ENCODE peak calls at places on chromosome 10, in five cellular contexts. One of them, this sample, is unnamed.

GRCh38 chr10:73044378-73045285 is 52.0 kb downstream of the P4HA1 start:
- DNase-seq in epithelial cell of esophagus: peak
- DNase-seq in cardiac muscle cell: peak
- DNase-seq in endothelial cell: no peak
- DNase-seq in GM13977: no peak
- DNase-seq in this sample: peak

GRCh38 chr10:24360286-24361127 is 151.6 kb downstream of the KIAA1217 start:
- DNase-seq in epithelial cell of esophagus: peak
- DNase-seq in cardiac muscle cell: peak
- DNase-seq in endothelial cell: peak
- DNase-seq in GM13977: peak
- DNase-seq in this sample: peak

GRCh38 chr10:86522385-86522855 is 828 bp upstream of the WAPL start:
- DNase-seq in epithelial cell of esophagus: peak
- DNase-seq in cardiac muscle cell: no peak
- DNase-seq in endothelial cell: no peak
- DNase-seq in GM13977: no peak
- DNase-seq in this sample: peak

GRCh38 chr10:66834802-66835201 is 91.0 kb upstream of the LRRTM3 start:
- DNase-seq in epithelial cell of esophagus: peak
- DNase-seq in cardiac muscle cell: no peak
- DNase-seq in endothelial cell: no peak
- DNase-seq in GM13977: no peak
- DNase-seq in this sample: no peak

GRCh38 chr10:105844653-105845052 is 1203.6 kb downstream of the SORCS3 start:
- DNase-seq in epithelial cell of esophagus: no peak
- DNase-seq in cardiac muscle cell: no peak
- DNase-seq in endothelial cell: no peak
- DNase-seq in GM13977: no peak
- DNase-seq in this sample: no peak

GRCh38 chr10:107141539-107142061 is 22.9 kb downstream of the SORCS1 start:
- DNase-seq in epithelial cell of esophagus: no peak
- DNase-seq in cardiac muscle cell: no peak
- DNase-seq in endothelial cell: no peak
- DNase-seq in GM13977: no peak
- DNase-seq in this sample: no peak

GRCh38 chr10:63542835-63543575 is 21.8 kb downstream of the REEP3 start:
- DNase-seq in epithelial cell of esophagus: peak
- DNase-seq in cardiac muscle cell: peak
- DNase-seq in endothelial cell: no peak
- DNase-seq in GM13977: no peak
- DNase-seq in this sample: peak

GRCh38 chr10:96496281-96496925 is 17.3 kb downstream of the TLL2 start:
- DNase-seq in epithelial cell of esophagus: peak
- DNase-seq in cardiac muscle cell: peak
- DNase-seq in endothelial cell: peak
- DNase-seq in GM13977: no peak
- DNase-seq in this sample: peak

GRCh38 chr10:64215088-64215487 is 693.9 kb downstream of the REEP3 start:
- DNase-seq in epithelial cell of esophagus: no peak
- DNase-seq in cardiac muscle cell: no peak
- DNase-seq in endothelial cell: no peak
- DNase-seq in GM13977: no peak
- DNase-seq in this sample: no peak

GRCh38 chr10:35642793-35643114 is 658 bp upstream of the FZD8 start:
- DNase-seq in epithelial cell of esophagus: no peak
- DNase-seq in cardiac muscle cell: no peak
- DNase-seq in endothelial cell: no peak
- DNase-seq in GM13977: no peak
- DNase-seq in this sample: no peak

GRCh38 chr10:35640951-35641429 is 1.1 kb downstream of the FZD8 start:
- DNase-seq in epithelial cell of esophagus: peak
- DNase-seq in cardiac muscle cell: peak
- DNase-seq in endothelial cell: peak
- DNase-seq in GM13977: peak
- DNase-seq in this sample: peak

GRCh38 chr10:35643151-35643975 is 1.3 kb upstream of the FZD8 start:
- DNase-seq in epithelial cell of esophagus: peak
- DNase-seq in cardiac muscle cell: peak
- DNase-seq in endothelial cell: peak
- DNase-seq in GM13977: peak
- DNase-seq in this sample: no peak

GRCh38 chr10:35641430-35642015 is 573 bp downstream of the FZD8 start:
- DNase-seq in epithelial cell of esophagus: peak
- DNase-seq in cardiac muscle cell: peak
- DNase-seq in endothelial cell: peak
- DNase-seq in GM13977: peak
- DNase-seq in this sample: no peak

GRCh38 chr10:35642023-35642792 is at the start of gene FZD8:
- DNase-seq in epithelial cell of esophagus: peak
- DNase-seq in cardiac muscle cell: peak
- DNase-seq in endothelial cell: peak
- DNase-seq in GM13977: peak
- DNase-seq in this sample: peak
- TF ChIP-seq CTCF in epithelial cell of esophagus: no peak
- TF ChIP-seq CTCF in cardiac muscle cell: peak
- TF ChIP-seq CTCF in endothelial cell: peak
- TF ChIP-seq CTCF in GM13977: peak
- TF ChIP-seq CTCF in this sample: no peak

GRCh38 chr10:61592581-61592980 is 70.1 kb upstream of the CABCOCO1 start:
- DNase-seq in epithelial cell of esophagus: peak
- DNase-seq in cardiac muscle cell: peak
- DNase-seq in endothelial cell: peak
- DNase-seq in GM13977: no peak
- DNase-seq in this sample: peak
- TF ChIP-seq CTCF in epithelial cell of esophagus: peak
- TF ChIP-seq CTCF in cardiac muscle cell: peak
- TF ChIP-seq CTCF in endothelial cell: peak
- TF ChIP-seq CTCF in GM13977: peak
- TF ChIP-seq CTCF in this sample: peak

GRCh38 chr10:113520606-113521481 is 32.0 kb upstream of the HABP2 start:
- DNase-seq in epithelial cell of esophagus: peak
- DNase-seq in cardiac muscle cell: peak
- DNase-seq in endothelial cell: peak
- DNase-seq in GM13977: peak
- DNase-seq in this sample: peak
- TF ChIP-seq CTCF in epithelial cell of esophagus: peak
- TF ChIP-seq CTCF in cardiac muscle cell: peak
- TF ChIP-seq CTCF in endothelial cell: peak
- TF ChIP-seq CTCF in GM13977: peak
- TF ChIP-seq CTCF in this sample: peak

GRCh38 chr10:113300628-113301027 is 252.2 kb upstream of the HABP2 start:
- DNase-seq in epithelial cell of esophagus: no peak
- DNase-seq in cardiac muscle cell: no peak
- DNase-seq in endothelial cell: no peak
- DNase-seq in GM13977: no peak
- DNase-seq in this sample: no peak

GRCh38 chr10:113298616-113299015 is 254.2 kb upstream of the HABP2 start:
- DNase-seq in epithelial cell of esophagus: no peak
- DNase-seq in cardiac muscle cell: no peak
- DNase-seq in endothelial cell: no peak
- DNase-seq in GM13977: no peak
- DNase-seq in this sample: no peak

GRCh38 chr10:113302062-113302461 is 250.8 kb upstream of the HABP2 start:
- DNase-seq in epithelial cell of esophagus: peak
- DNase-seq in cardiac muscle cell: no peak
- DNase-seq in endothelial cell: no peak
- DNase-seq in GM13977: no peak
- DNase-seq in this sample: no peak

GRCh38 chr10:113303747-113304146 is 249.1 kb upstream of the HABP2 start:
- DNase-seq in epithelial cell of esophagus: peak
- DNase-seq in cardiac muscle cell: peak
- DNase-seq in endothelial cell: no peak
- DNase-seq in GM13977: no peak
- DNase-seq in this sample: no peak

DNA sequence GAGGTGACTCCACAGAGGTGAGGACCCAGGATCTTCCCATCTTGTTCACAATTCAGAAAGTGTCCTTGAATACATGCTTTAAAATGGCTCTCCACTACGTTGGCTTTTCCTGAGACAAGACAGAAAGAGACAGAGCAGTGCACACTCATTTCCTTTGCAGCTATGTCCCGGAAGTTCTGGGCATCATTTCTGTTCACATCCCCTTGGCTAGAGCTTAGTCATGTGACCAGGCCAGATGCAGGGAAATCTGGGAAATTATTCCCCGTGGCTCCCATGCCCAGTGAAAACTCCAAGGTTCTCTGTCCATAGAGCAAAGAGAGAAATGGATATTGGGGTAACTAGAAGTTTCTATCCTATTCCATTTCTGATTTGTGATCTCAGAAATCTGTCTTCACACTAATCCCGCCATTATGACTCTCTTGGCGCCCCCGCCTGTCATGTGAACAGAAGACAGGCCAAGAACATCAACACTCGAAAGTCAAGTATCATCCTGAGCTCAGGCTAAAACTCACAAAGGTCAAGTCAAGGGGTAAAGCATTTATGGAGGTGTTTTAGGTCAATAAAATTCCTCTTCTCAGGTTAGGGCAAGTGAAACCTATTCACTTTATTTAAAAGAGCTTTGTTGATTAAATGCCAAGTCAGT is 251.4 kb upstream of the HABP2 start:
- DNase-seq in epithelial cell of esophagus: no peak
- DNase-seq in cardiac muscle cell: no peak
- DNase-seq in endothelial cell: peak
- DNase-seq in GM13977: no peak
- DNase-seq in this sample: no peak
- TF ChIP-seq CTCF in epithelial cell of esophagus: no peak
- TF ChIP-seq CTCF in cardiac muscle cell: no peak
- TF ChIP-seq CTCF in endothelial cell: no peak
- TF ChIP-seq CTCF in GM13977: no peak
- TF ChIP-seq CTCF in this sample: peak

DNA sequence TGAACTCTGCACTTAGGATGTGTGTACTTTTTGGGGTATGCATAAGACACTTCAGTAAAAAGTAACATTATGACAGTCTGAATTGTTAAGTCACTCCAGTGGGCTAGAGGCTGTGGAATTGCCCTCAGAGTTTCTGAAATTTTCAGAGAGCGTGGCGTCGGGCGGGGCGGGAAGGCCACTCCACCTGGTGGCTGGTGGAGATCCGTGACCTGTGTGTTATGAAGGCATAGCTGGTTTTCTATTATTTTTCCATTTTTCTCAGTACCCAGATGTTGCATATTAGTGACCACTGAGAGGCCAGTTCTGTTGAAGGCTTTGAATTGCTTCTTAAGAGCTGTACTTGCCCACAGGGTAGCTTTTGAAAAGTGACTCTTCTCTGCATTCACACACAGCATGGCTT is 52.5 kb downstream of the TACR2 start:
- DNase-seq in epithelial cell of esophagus: no peak
- DNase-seq in cardiac muscle cell: no peak
- DNase-seq in endothelial cell: no peak
- DNase-seq in GM13977: no peak
- DNase-seq in this sample: no peak
- TF ChIP-seq CTCF in epithelial cell of esophagus: no peak
- TF ChIP-seq CTCF in cardiac muscle cell: no peak
- TF ChIP-seq CTCF in endothelial cell: no peak
- TF ChIP-seq CTCF in GM13977: peak
- TF ChIP-seq CTCF in this sample: peak

DNA sequence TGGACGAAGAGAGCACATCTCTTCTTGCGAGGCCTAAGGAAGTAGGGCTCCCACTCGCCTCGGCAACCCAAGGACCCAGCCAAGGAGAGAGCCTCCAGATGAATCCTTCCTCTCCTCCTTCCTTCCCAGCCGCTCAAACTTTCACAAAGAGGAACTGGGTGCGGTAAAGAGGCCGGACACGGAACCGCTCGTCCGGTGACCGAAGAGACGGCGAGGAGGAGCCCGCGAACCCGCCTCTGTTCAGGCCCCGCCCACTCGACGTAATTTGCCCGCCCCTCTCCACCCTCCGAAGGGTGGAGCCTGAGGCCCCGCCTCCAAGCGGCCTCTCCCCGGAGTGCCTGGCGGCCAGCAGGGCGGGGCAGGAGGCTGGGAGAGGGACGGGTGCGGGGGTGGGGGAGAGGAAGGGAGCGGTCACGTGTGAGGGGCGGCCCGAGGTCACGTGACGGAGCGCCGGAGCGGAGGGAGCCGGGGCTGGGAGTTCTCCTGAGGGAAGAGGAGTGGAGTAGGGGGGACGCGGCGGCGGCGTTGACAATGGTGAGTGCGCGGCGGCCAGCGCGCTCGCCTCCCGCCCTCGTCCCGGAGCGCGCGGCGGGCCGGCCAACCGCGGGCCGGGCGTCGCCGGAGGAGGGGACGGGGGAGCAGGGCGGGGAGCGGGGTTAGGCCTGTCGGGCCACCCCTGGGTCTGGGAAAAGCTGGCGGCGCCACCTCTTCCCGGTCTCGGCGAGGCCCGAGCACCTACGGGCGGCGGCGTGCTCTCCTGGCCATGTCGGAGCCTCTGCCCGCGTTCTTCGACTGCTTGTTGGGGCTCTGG is at the start of gene VPS26A:
- DNase-seq in epithelial cell of esophagus: peak
- DNase-seq in cardiac muscle cell: peak
- DNase-seq in endothelial cell: peak
- DNase-seq in GM13977: peak
- DNase-seq in this sample: peak
- TF ChIP-seq CTCF in epithelial cell of esophagus: no peak
- TF ChIP-seq CTCF in cardiac muscle cell: no peak
- TF ChIP-seq CTCF in endothelial cell: no peak
- TF ChIP-seq CTCF in GM13977: peak
- TF ChIP-seq CTCF in this sample: peak

This sample was measured in HFFc6.